ENCODE peak calls at places on chromosomes 12 and 14, in eight cellular contexts. S is left lung; V is CD4-positive, CD25-positive, alpha-beta regulatory T cell; L is uterus; N is CD4-positive, alpha-beta memory T cell; Z is HepG2; M is fibroblast of lung; B is Caco-2. A is an unnamed sample.

GRCh38 chr12:125983094-125983783 is 918.0 kb downstream of the AACS start:
- DNase-seq in M (peak; percentile 79), Z (peak; percentile 61), L (peak; percentile 35), V (no peak), B (peak; percentile 89), N (no peak), S (no peak), A (no peak)

GRCh38 chr12:90027889-90028570 is 319.4 kb upstream of the ATP2B1 start:
- DNase-seq in N (no peak), Z (no peak), V (no peak), B (no peak), L (no peak), M (peak; percentile 23), S (no peak), A (no peak)

GRCh38 chr14:95838862-95839261 is 37.8 kb upstream of the TUNAR start:
- DNase-seq in Z (no peak), S (no peak), N (no peak), B (no peak), V (no peak), M (no peak), L (no peak), A (no peak)

GRCh38 chr14:103019236-103019635 is 38.1 kb downstream of the CDC42BPB start:
- DNase-seq in L (no peak), S (no peak), B (no peak), V (no peak), Z (no peak), N (no peak), M (no peak), A (no peak)

GRCh38 chr12:9773216-9773877 is 12.6 kb upstream of the CD69 start:
- DNase-seq in L (no peak), B (no peak), V (peak; percentile 72), M (no peak), S (no peak), Z (no peak), N (peak; percentile 59), A (no peak)

GRCh38 chr12:54579258-54579657 is 9.2 kb downstream of the PPP1R1A start:
- DNase-seq in L (no peak), V (no peak), Z (no peak), M (no peak), N (no peak), S (no peak), B (no peak), A (no peak)

GRCh38 chr14:58637040-58637390 is 747 bp upstream of the DACT1 start:
- DNase-seq in V (peak; percentile 46), Z (no peak), L (peak; percentile 59), B (no peak), N (no peak), S (no peak), M (peak; percentile 93), A (no peak)

GRCh38 chr12:92191061-92191460 is 45.4 kb upstream of the BTG1 start:
- DNase-seq in N (no peak), B (no peak), Z (no peak), L (no peak), S (no peak), M (no peak), V (no peak), A (no peak)

GRCh38 chr12:111785651-111786050 is 18.9 kb downstream of the ALDH2 start:
- DNase-seq in L (no peak), V (no peak), N (no peak), M (peak; percentile 52), S (no peak), B (no peak), Z (no peak), A (no peak)

GRCh38 chr12:117590999-117591398 is 229.6 kb upstream of the NOS1 start:
- DNase-seq in Z (no peak), B (no peak), V (no peak), L (no peak), N (no peak), M (no peak), S (no peak), A (no peak)

GRCh38 chr12:2963760-2964292 is 4.6 kb downstream of the TEAD4 start:
- DNase-seq in V (no peak), L (no peak), B (no peak), M (peak; percentile 53), Z (peak; percentile 78), N (no peak), S (no peak), A (peak; percentile 40)

GRCh38 chr14:46384611-46385010 is 267.0 kb downstream of the RPL10L start:
- DNase-seq in L (no peak), S (peak; percentile 5), M (no peak), N (no peak), B (no peak), Z (no peak), V (no peak), A (no peak)

GRCh38 chr14:90641111-90642010 is 174.9 kb downstream of the TTC7B start:
- DNase-seq in L (no peak), Z (no peak), V (no peak), S (no peak), B (no peak), N (no peak), M (peak; percentile 39), A (no peak)

GRCh38 chr12:130158775-130159100 is 3.5 kb upstream of the FZD10 start:
- DNase-seq in L (no peak), M (no peak), S (no peak), B (no peak), Z (no peak), N (no peak), V (no peak), A (no peak)

GRCh38 chr14:65810326-65810725 is 397.8 kb downstream of the FUT8 start:
- DNase-seq in V (no peak), M (no peak), B (no peak), S (no peak), Z (no peak), N (no peak), L (no peak), A (no peak)

GRCh38 chr14:96629558-96630222 is 127.5 kb downstream of the PAPOLA start:
- DNase-seq in N (no peak), V (no peak), M (no peak), B (no peak), L (peak; percentile 2), S (no peak), Z (no peak), A (no peak)

GRCh38 chr12:38056701-38057689 is 259.6 kb upstream of the ALG10B start:
- DNase-seq in L (no peak), Z (no peak), N (no peak), S (no peak), V (no peak), M (no peak), B (no peak), A (no peak)
- H3K9me3 ChIP-seq in L (no peaks in the 10 kb centered on the region), Z (no peaks in the 10 kb centered on the region), N (peaks cover 3% of the 10 kb centered on the region), S (no peaks in the 10 kb centered on the region), V (peaks cover 23% of the 10 kb centered on the region), M (no peaks in the 10 kb centered on the region), B (peaks cover 3% of the 10 kb centered on the region), A (no peaks in the 10 kb centered on the region)

DNA sequence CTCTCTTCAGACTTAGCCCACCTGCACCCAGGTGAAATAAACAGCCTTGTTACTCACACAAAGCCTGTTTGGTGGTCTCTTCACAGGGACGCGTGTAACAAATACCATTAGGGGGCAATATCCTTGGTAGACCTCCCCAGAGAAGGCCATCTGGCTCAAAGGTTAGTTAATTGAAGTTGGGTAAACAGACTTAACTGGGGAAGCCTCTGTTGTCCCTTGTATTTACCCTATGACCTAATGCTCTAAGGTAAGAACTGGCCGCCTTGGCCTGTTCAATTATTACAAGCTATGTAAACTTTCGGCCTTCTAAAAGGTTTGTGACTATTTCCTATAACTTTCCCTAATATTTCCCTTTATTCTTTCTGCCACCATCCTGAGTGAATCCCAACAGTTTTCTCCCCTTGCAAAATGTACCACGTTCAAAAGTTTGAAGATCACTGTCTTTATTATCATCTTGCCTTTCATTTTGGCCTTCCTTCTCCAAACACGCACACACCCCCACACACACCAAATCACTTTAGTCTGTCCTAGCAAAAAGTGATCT is 15.3 kb upstream of the LYZ start:
- DNase-seq in Z (peak; percentile 98), N (no peak), B (peak; percentile 84), V (no peak), M (no peak), S (no peak), L (no peak), A (no peak)
- H3K4me1 ChIP-seq in Z (peaks cover 68% of the 10 kb centered on the region), N (peaks cover 60% of the 10 kb centered on the region), B (peaks cover 32% of the 10 kb centered on the region), V (peaks cover 39% of the 10 kb centered on the region), M (no peaks in the 10 kb centered on the region), S (peaks cover 65% of the 10 kb centered on the region), L (peaks cover 3% of the 10 kb centered on the region), A (peaks cover 6% of the 10 kb centered on the region)

GRCh38 chr14:101058571-101058970 is 155.0 kb upstream of the RTL1 start:
- DNase-seq in S (no peak), M (peak; percentile 57), V (no peak), B (no peak), N (no peak), Z (no peak), L (no peak), A (no peak)
- H3K9me3 ChIP-seq in S (no peaks in the 10 kb centered on the region), M (no peaks in the 10 kb centered on the region), V (no peaks in the 10 kb centered on the region), B (peaks cover 10% of the 10 kb centered on the region), N (no peaks in the 10 kb centered on the region), Z (peaks cover 5% of the 10 kb centered on the region), L (no peaks in the 10 kb centered on the region), A (no peaks in the 10 kb centered on the region)

GRCh38 chr12:21500786-21501257 is 613 bp downstream of the RECQL start:
- DNase-seq in M (no peak), B (no peak), N (no peak), V (no peak), S (no peak), L (no peak), Z (no peak), A (no peak)

GRCh38 chr12:21501258-21502163 is at the start of the genes GOLT1B and RECQL:
- DNase-seq in Z (peak; percentile 98), N (peak; percentile 95), S (peak; percentile 87), B (peak; percentile 98), V (peak; percentile 98), L (peak; percentile 90), M (peak; percentile 97), A (peak; percentile 93)

GRCh38 chr12:21499765-21500164 is 1.7 kb downstream of the RECQL start:
- DNase-seq in M (no peak), S (no peak), B (no peak), Z (no peak), N (no peak), L (no peak), V (no peak), A (no peak)

GRCh38 chr12:21502872-21503271 is 1.3 kb downstream of the GOLT1B start:
- DNase-seq in V (no peak), S (peak; percentile 34), B (no peak), L (no peak), M (no peak), Z (no peak), N (no peak), A (no peak)

GRCh38 chr12:21502164-21502496 is 541 bp downstream of the GOLT1B start:
- DNase-seq in V (peak; percentile 56), L (no peak), Z (peak; percentile 11), M (peak; percentile 57), N (no peak), S (peak; percentile 76), B (no peak), A (no peak)
- H3K4me1 ChIP-seq in V (peaks cover 57% of the 10 kb centered on the region), L (peaks cover 6% of the 10 kb centered on the region), Z (peaks cover 33% of the 10 kb centered on the region), M (peaks cover 2% of the 10 kb centered on the region), N (peaks cover 64% of the 10 kb centered on the region), S (peaks cover 46% of the 10 kb centered on the region), B (no peaks in the 10 kb centered on the region), A (peaks cover 40% of the 10 kb centered on the region)